ENCODE peak calls at places on chromosomes 6 and 20, in four cellular contexts. W, B, M and O are unnamed samples.
A peak's percentile ranks its signal among the peaks of the same experiment; 100 is the strongest.

GRCh38 chr6:134539865-134540323 is 222.0 kb upstream of the SGK1 start:
- DNase-seq in W (no peak), B (no peak), M (no peak), O (no peak)

GRCh38 chr6:125598422-125598821 is 151.0 kb upstream of the HEY2 start:
- DNase-seq in W (peak; percentile 80), B (no peak), M (no peak), O (peak; percentile 3)

GRCh38 chr20:42915081-42915480 is 274.6 kb downstream of the PTPRT start:
- DNase-seq in M (no peak), B (no peak), W (no peak), O (no peak)

GRCh38 chr6:149331043-149331807 is 13.7 kb downstream of the TAB2 start:
- DNase-seq in W (no peak), M (no peak), B (no peak), O (no peak)

GRCh38 chr20:46276531-46276930 is 31.8 kb downstream of the CDH22 start:
- DNase-seq in M (no peak), W (no peak), B (no peak), O (no peak)

GRCh38 chr20:45368221-45368980 is 5.4 kb downstream of the SYS1 start:
- DNase-seq in B (no peak), M (peak; percentile 96), W (no peak), O (no peak)

GRCh38 chr6:113402541-113402940 is 454.6 kb upstream of the MARCKS start:
- DNase-seq in B (no peak), W (no peak), M (no peak), O (no peak)

GRCh38 chr6:159169557-159170332 is 545 bp downstream of the FNDC1 start:
- DNase-seq in B (peak; percentile 74), M (no peak), W (no peak), O (no peak)

GRCh38 chr6:53734473-53735299 is 60.1 kb upstream of the LRRC1 start:
- DNase-seq in B (peak; percentile 78), W (no peak), M (peak; percentile 32), O (peak; percentile 30)

GRCh38 chr6:110432285-110432899 is 17.0 kb upstream of the DDO start:
- DNase-seq in W (no peak), M (no peak), B (no peak), O (no peak)

GRCh38 chr6:155089746-155090145 is 94.6 kb downstream of the TIAM2 start:
- DNase-seq in W (no peak), M (no peak), B (no peak), O (no peak)

GRCh38 chr6:122014961-122015360 is 384.5 kb upstream of the HSF2 start:
- DNase-seq in B (no peak), W (no peak), M (no peak), O (peak; percentile 68)

GRCh38 chr20:23273776-23274175 is 76.8 kb upstream of the NXT1 start:
- DNase-seq in M (no peak), W (no peak), B (no peak), O (no peak)

GRCh38 chr20:18984238-18985200 is 170.9 kb downstream of the SCP2D1 start:
- DNase-seq in W (no peak), M (no peak), B (no peak), O (no peak)

GRCh38 chr20:23596856-23597255 is 8.9 kb downstream of the CST9 start:
- DNase-seq in W (no peak), B (no peak), M (no peak), O (no peak)

GRCh38 chr20:40860487-40860902 is 168.1 kb upstream of the TOP1 start:
- DNase-seq in M (no peak), W (no peak), B (no peak), O (peak; percentile 24)

GRCh38 chr20:36752582-36752981 is 6.7 kb upstream of the NDRG3 start:
- DNase-seq in W (no peak), B (no peak), M (no peak), O (no peak)

GRCh38 chr6:132525866-132526265 is 12.2 kb upstream of the TAAR9 start:
- DNase-seq in M (no peak), B (no peak), W (no peak), O (no peak)

GRCh38 chr6:102798631-102799030 is 1405.1 kb downstream of the GRIK2 start:
- DNase-seq in M (no peak), B (peak; percentile 72), W (peak; percentile 30), O (no peak)

GRCh38 chr6:102793752-102794151 is 1400.2 kb downstream of the GRIK2 start:
- DNase-seq in M (no peak), W (no peak), B (no peak), O (no peak)

DNA sequence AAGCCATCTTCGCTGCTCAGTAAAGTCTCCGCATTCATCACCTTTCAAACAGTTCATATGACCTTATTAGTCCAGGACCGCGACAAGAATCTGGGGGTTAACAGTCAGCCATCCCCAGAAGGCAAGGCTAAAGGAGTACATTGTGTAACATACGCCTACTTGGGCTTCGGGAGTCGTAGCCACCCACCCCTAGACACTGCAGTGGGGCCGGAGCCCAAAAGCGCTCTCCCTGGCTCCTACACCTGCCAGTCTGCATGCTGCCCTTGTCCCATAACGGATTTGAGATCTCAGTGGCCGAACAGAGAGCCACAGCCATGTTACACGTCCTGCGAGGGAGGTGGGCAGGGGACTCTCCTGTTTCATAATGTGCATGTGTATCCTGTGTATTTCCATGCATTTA is 1405.5 kb downstream of the GRIK2 start:
- DNase-seq in W (peak; percentile 37), M (no peak), B (no peak), O (no peak)
- H3K4me3 ChIP-seq in W (no peak overlapping the region), M (no peak overlapping the region), B (peak overlapping the region; percentile 69), O (no peak overlapping the region)

GRCh38 chr6:170057034-170057734 is 233.7 kb downstream of the DLL1 start:
- DNase-seq in B (peak; percentile 30), W (peak; percentile 49), M (no peak), O (no peak)
- TF ChIP-seq CTCF in B (no peak), W (no peak), M (no peak), O (no peak)

GRCh38 chr6:1608976-1609661 is 596 bp upstream of the FOXC1 start:
- DNase-seq in W (no peak), M (no peak), B (no peak), O (no peak)

GRCh38 chr6:1608222-1608975 is 1.3 kb upstream of the FOXC1 start:
- DNase-seq in M (no peak), W (no peak), B (no peak), O (no peak)

GRCh38 chr6:1606533-1607235 is 3.0 kb upstream of the FOXC1 start:
- DNase-seq in W (no peak), B (no peak), M (no peak), O (no peak)

GRCh38 chr6:1607236-1607556 is 2.5 kb upstream of the FOXC1 start:
- DNase-seq in W (no peak), M (no peak), B (no peak), O (no peak)

DNA sequence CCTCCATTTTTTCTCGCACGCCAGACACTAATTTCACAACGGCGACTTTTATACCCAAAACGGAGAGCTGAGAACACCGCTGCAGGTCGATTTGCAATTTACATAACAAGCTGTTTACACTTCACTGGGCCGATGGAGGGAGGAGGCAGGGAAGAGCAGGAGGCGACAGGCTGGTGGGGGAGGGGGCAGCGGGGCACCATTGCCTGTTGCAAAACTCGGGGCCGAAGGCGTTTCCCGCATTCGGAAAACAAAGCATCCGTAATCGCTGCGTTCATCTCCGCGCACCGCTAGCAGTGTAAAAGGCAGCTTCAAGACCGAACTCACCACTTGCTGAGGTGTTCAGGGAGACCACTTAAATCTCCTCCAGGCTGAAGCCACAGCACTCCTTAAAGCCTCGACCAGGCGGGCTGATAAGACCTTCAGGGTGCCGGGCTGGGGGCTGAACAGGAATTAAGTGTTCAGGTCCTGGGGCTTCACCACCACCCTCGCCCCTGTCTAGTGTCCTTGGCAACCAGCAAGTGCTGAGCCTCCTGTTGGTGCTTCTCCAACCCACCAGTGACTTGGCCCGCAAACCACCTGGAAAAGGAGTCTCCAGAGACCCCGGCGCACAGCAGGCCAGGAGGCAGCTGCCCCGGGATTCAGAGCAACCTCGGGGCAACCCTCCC is 2.0 kb upstream of the FOXC1 start:
- DNase-seq in M (peak; percentile 22), W (no peak), B (peak; percentile 82), O (no peak)
- H3K4me3 ChIP-seq in M (peak overlapping the region; percentile 3), W (no peak overlapping the region), B (peak overlapping the region; percentile 59), O (no peak overlapping the region)

GRCh38 chr6:44086931-44087574 is 40.2 kb downstream of the MRPL14 start:
- DNase-seq in M (no peak), B (no peak), W (peak; percentile 82), O (no peak)
- TF ChIP-seq CTCF in M (no peak), B (no peak), W (no peak), O (no peak)

DNA sequence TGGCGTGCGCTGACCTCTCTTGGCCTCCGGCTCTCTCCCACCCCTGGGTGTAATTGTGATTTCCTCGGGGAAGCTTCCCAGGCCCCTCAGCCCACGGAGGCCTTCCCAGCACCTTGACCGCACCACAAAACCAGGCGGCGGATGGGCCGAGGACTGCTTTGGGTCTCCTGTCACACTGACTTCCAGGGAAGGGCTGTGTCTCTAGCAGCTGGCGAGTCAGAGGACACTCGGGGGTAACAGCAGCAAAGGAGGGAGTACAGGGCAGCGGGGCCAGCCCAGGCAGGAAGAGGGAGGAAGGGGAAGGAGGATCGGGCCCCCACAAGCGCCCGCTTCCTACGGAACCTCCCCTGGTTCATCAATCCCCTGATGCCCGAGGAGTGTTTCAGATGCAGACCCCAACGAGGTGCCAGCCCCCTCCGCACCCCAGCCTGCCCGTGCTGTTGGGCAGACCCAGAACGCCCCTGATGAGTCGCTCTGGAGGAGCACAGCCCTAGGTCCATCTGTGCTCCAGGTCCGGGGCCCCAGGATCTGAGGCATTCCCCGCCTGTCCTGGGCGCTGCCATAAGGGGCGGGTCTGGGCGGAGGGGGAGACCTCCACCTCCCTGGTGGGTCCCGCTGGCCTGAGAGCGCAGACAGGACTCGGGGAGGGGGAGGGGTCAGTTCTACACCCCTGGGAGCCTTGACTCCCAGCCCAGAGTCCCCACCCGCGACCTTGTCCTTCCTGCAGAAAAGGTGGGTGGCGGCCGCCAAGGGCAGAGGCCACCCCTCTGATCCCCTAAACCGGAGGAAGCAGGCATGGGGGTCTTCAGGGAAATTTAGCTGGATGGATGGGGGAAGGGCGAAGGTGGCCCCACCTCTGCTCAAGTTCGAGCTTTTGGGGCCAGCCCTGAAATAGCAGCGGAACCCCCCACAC is 956 bp downstream of the CHRNA4 start:
- DNase-seq in M (no peak), W (no peak), B (no peak), O (no peak)
- H3K4me3 ChIP-seq in M (no peak overlapping the region), W (no peak overlapping the region), B (peak overlapping the region; percentile 73), O (no peak overlapping the region)